ENCODE peak calls at places on chromosomes 16 and 17, in five cellular contexts. W, L, Q, O and M are unnamed samples.
A peak's percentile ranks its signal among the peaks of the same experiment; 100 is the strongest.

GRCh38 chr16:54957403-54957802 is 26.7 kb downstream of the IRX5 start:
- DNase-seq in Q (peak; percentile 57), O (peak; percentile 54), L (no peak), W (peak; percentile 24), M (peak; percentile 20)

GRCh38 chr17:8430966-8431365 is 4.7 kb upstream of the NDEL1 start:
- DNase-seq in W (no peak), Q (no peak), O (no peak), L (no peak), M (no peak)

GRCh38 chr17:74807925-74808324 is 31.8 kb upstream of the NAT9 start:
- DNase-seq in O (no peak), W (no peak), Q (no peak), L (no peak), M (no peak)

GRCh38 chr16:72202014-72202413 is 30.1 kb upstream of the PMFBP1 start:
- DNase-seq in O (no peak), Q (no peak), W (no peak), L (no peak), M (no peak)

GRCh38 chr17:7042507-7043194 is 1.2 kb downstream of the SLC16A11 start:
- DNase-seq in L (no peak), O (peak; percentile 53), Q (no peak), W (no peak), M (no peak)

GRCh38 chr17:45857977-45858708 is 13.5 kb downstream of the SPPL2C start:
- DNase-seq in O (peak; percentile 71), W (peak; percentile 85), L (no peak), Q (no peak), M (peak; percentile 3)

GRCh38 chr17:7841622-7842379 is 7.8 kb downstream of the KDM6B start:
- DNase-seq in W (peak; percentile 99), O (peak; percentile 94), L (peak; percentile 85), Q (peak; percentile 91), M (peak; percentile 90)

GRCh38 chr17:17269926-17270773 is 10.9 kb downstream of the COPS3 start:
- DNase-seq in L (no peak), Q (no peak), O (peak; percentile 46), W (no peak), M (no peak)

GRCh38 chr17:77546772-77547201 is 406.0 kb downstream of the SEC14L1 start:
- DNase-seq in Q (no peak), L (no peak), O (peak; percentile 89), W (peak; percentile 39), M (peak; percentile 32)

GRCh38 chr16:89293276-89294143 is 76.0 kb downstream of the ZNF778 start:
- DNase-seq in L (no peak), W (peak; percentile 48), O (peak; percentile 84), Q (peak; percentile 62), M (no peak)

GRCh38 chr17:28953444-28954118 is 2.3 kb upstream of the PHF12 start:
- DNase-seq in W (peak; percentile 79), Q (peak; percentile 35), O (peak; percentile 94), L (no peak), M (peak; percentile 38)

GRCh38 chr16:12584488-12585233 is 219.0 kb downstream of the CPPED1 start:
- DNase-seq in L (no peak), Q (no peak), O (peak; percentile 18), W (no peak), M (no peak)

GRCh38 chr16:35352431-35352830 is 1893.0 kb downstream of the TP53TG3F start:
- DNase-seq in L (no peak), O (no peak), Q (no peak), W (no peak), M (no peak)

GRCh38 chr17:10579270-10579669 is 29.8 kb upstream of the MYH2 start:
- DNase-seq in O (no peak), Q (no peak), W (no peak), L (no peak), M (no peak)

GRCh38 chr17:64313577-64313976 is 50.5 kb upstream of the TEX2 start:
- DNase-seq in Q (no peak), O (no peak), W (no peak), L (no peak), M (no peak)

GRCh38 chr16:76797457-76797856 is 393.5 kb upstream of the MON1B start:
- DNase-seq in Q (no peak), W (no peak), O (no peak), L (no peak), M (no peak)

GRCh38 chr17:6392609-6393367 is 42.1 kb downstream of the AIPL1 start:
- DNase-seq in O (no peak), W (no peak), Q (no peak), L (no peak), M (peak; percentile 10)

GRCh38 chr17:28268610-28269313 is 50.2 kb upstream of the TMEM97 start:
- DNase-seq in W (no peak), Q (no peak), L (no peak), O (no peak), M (no peak)

GRCh38 chr17:34503804-34504203 is 75.6 kb upstream of the TMEM132E start:
- DNase-seq in O (no peak), L (no peak), Q (no peak), W (no peak), M (no peak)

GRCh38 chr16:23182675-23183485 is at the start of gene SCNN1G:
- DNase-seq in W (peak; percentile 39), Q (peak; percentile 31), L (no peak), O (peak; percentile 21), M (no peak)

DNA sequence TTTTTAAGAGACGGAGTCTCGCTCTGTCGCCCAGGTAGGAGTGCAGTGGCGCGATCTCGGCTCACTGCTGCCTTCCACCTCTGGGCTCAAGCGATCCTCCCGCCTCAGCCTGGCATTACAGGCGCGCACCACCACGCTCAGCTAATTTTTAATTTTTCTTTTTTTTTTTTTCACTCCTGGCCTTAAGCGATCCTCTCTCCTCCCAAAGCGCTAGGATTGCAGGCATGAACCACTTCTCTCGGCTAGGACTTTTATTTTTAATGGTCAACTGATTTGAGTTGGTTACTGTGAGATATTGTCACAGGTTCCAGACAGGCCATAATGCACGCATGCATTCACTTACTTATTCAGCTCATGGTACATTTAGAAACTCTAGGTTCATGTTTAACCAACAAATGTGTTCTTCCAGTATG is 888 bp downstream of the PIGW start:
- DNase-seq in L (no peak), Q (no peak), W (no peak), O (no peak), M (no peak)
- H3K27ac ChIP-seq in L (peak overlapping the region; percentile 89), Q (peak overlapping the region; percentile 98), W (peak overlapping the region; percentile 86), O (no peak overlapping the region), M (peak overlapping the region; percentile 95)

DNA sequence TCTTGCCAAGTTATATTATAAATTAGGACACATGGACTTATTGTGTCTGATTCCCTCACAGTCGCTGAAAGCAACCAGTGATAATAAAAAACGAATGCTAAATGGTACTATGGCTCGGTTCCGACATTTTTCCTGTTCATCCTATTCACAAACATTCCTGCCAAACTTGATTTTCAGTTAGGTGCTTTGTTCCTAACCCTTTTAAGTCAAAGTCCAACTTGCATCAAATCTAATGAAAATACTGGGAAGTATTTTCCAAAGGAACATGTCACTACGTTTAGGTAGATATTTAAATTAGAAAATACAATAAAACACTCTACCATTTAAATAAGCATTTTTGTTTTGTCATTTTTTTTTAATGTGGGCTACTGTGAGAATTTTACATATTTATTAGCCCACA is 21.0 kb downstream of the SETD6 start:
- DNase-seq in Q (no peak), L (no peak), O (no peak), W (no peak), M (no peak)
- H3K36me3 ChIP-seq in Q (peaks cover 100% of the 10 kb centered on the region), L (peaks cover 7% of the 10 kb centered on the region), O (peaks cover 28% of the 10 kb centered on the region), W (peaks cover 94% of the 10 kb centered on the region), M (peaks cover 29% of the 10 kb centered on the region)

DNA sequence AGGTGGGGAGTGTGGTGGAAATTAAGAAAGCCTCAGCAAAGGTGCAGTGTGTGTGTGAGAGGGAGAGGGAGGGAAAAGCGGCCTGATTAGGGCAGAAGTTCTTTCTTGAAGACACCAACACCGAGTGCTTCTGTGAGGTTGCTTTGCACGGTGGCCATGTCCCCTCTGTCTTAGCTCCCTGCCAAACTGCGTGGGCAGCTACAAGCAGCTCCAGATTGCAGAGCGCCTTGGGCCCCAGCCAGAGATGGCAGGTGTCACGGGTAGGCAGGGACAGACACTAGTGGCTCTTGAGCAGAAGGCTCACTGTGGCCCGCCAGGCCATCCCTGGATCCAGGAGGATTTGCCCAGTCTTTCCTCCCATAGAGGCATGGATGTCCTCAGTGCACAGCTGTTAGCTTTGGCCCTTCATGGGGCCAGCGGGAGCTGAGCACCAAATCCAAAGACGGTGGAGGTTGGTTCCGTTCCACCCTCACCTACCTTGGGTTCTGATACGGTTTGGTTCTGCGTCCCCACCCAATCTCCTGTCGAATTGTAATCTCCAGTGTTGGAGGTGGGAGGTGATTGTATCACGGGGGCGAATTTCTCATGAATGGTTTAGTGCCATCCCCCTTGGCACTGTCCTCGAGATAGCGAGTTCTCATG is 21.4 kb downstream of the KIAA0513 start:
- DNase-seq in Q (no peak), O (no peak), L (no peak), W (no peak), M (no peak)
- H3K4me3 ChIP-seq in Q (no peak overlapping the region), O (no peak overlapping the region), L (no peak overlapping the region), W (no peak overlapping the region), M (no peak overlapping the region)

GRCh38 chr16:57178296-57178695 is 7.5 kb downstream of the PSME3IP1 start:
- DNase-seq in L (no peak), W (no peak), O (no peak), Q (no peak), M (no peak)
- H3K27ac ChIP-seq in L (no peak overlapping the region), W (no peak overlapping the region), O (no peak overlapping the region), Q (no peak overlapping the region), M (no peak overlapping the region)

GRCh38 chr17:80961516-80961915 is 30.1 kb upstream of the CHMP6 start:
- DNase-seq in O (no peak), Q (no peak), W (no peak), L (no peak), M (no peak)
- H3K36me3 ChIP-seq in O (no peaks in the 10 kb centered on the region), Q (peaks cover 56% of the 10 kb centered on the region), W (no peaks in the 10 kb centered on the region), L (no peaks in the 10 kb centered on the region), M (peaks cover 5% of the 10 kb centered on the region)

GRCh38 chr17:48791128-48792032 is 25.6 kb downstream of the TTLL6 start:
- DNase-seq in L (peak; percentile 22), O (peak; percentile 93), Q (peak; percentile 89), W (peak; percentile 87), M (peak; percentile 93)
- H3K4me3 ChIP-seq in L (no peak overlapping the region), O (no peak overlapping the region), Q (no peak overlapping the region), W (no peak overlapping the region), M (no peak overlapping the region)

DNA sequence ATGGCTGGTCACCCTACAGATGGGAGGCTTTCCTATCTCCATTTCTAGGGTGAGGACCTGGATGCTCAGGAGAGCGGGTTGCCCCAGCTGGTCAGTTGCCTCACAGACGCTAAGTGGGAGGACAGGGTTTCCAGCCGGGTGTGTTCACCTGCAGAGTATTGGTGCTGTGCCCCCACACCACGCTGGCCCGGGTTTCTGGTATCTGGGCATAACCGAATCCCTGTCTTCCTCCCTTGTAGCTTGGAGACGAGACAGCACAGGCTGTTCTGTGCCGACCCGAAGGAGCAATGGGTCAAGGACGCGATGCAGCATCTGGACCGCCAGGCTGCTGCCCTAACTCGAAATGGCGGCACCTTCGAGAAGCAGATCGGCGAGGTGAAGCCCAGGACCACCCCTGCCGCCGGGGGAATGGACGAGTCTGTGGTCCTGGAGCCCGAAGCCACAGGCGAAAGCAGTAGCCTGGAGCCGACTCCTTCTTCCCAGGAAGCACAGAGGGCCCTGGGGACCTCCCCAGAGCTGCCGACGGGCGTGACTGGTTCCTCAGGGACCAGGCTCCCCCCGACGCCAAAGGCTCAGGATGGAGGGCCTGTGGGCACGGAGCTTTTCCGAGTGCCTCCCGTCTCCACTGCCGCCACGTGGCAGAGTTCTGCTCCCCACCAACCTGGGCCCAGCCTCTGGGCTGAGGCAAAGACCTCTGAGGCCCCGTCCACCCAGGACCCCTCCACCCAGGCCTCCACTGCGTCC is 9.7 kb downstream of the CX3CL1 start:
- DNase-seq in Q (no peak), O (no peak), W (no peak), L (no peak), M (no peak)
- H3K27ac ChIP-seq in Q (no peak overlapping the region), O (no peak overlapping the region), W (no peak overlapping the region), L (no peak overlapping the region), M (no peak overlapping the region)